ENCODE peak calls at places on chromosomes 3 and 15, in five cellular contexts. One of them, this sample, is unnamed.

GRCh38 chr3:38950585-38950984 is 101.2 kb downstream of the SCN11A start:
- DNase-seq in HFFc6: no peak
- DNase-seq in AG09319: no peak
- DNase-seq in epithelial cell of esophagus: no peak
- DNase-seq in GM13976: no peak
- DNase-seq in this sample: no peak

GRCh38 chr15:43541785-43542184 is 24.4 kb downstream of the MAP1A start:
- DNase-seq in AG09319: no peak
- DNase-seq in GM13976: no peak
- DNase-seq in HFFc6: no peak
- DNase-seq in epithelial cell of esophagus: peak
- DNase-seq in this sample: no peak

GRCh38 chr15:72334842-72335241 is 14.9 kb upstream of the CELF6 start:
- DNase-seq in GM13976: no peak
- DNase-seq in epithelial cell of esophagus: no peak
- DNase-seq in HFFc6: no peak
- DNase-seq in AG09319: no peak
- DNase-seq in this sample: no peak

GRCh38 chr15:25611603-25612002 is 172.8 kb upstream of the UBE3A start:
- DNase-seq in HFFc6: no peak
- DNase-seq in epithelial cell of esophagus: peak
- DNase-seq in GM13976: no peak
- DNase-seq in AG09319: no peak
- DNase-seq in this sample: no peak

GRCh38 chr3:184745526-184745925 is 33.7 kb upstream of the MAGEF1 start:
- DNase-seq in HFFc6: no peak
- DNase-seq in GM13976: no peak
- DNase-seq in AG09319: no peak
- DNase-seq in epithelial cell of esophagus: no peak
- DNase-seq in this sample: no peak

GRCh38 chr3:62036726-62037125 is 336.6 kb downstream of the FEZF2 start:
- DNase-seq in HFFc6: no peak
- DNase-seq in AG09319: no peak
- DNase-seq in epithelial cell of esophagus: peak
- DNase-seq in GM13976: no peak
- DNase-seq in this sample: no peak

GRCh38 chr3:67033091-67033490 is 35.0 kb downstream of the KBTBD8 start:
- DNase-seq in GM13976: no peak
- DNase-seq in HFFc6: no peak
- DNase-seq in AG09319: no peak
- DNase-seq in epithelial cell of esophagus: no peak
- DNase-seq in this sample: no peak

GRCh38 chr3:156615592-156616173 is 58.7 kb upstream of the TIPARP start:
- DNase-seq in AG09319: no peak
- DNase-seq in GM13976: no peak
- DNase-seq in epithelial cell of esophagus: peak
- DNase-seq in HFFc6: peak
- DNase-seq in this sample: no peak

GRCh38 chr3:178259703-178260102 is 276.5 kb upstream of the KCNMB2 start:
- DNase-seq in AG09319: no peak
- DNase-seq in HFFc6: no peak
- DNase-seq in GM13976: no peak
- DNase-seq in epithelial cell of esophagus: no peak
- DNase-seq in this sample: no peak

GRCh38 chr3:47423548-47424145 is 42.8 kb downstream of the PTPN23 start:
- DNase-seq in HFFc6: no peak
- DNase-seq in AG09319: no peak
- DNase-seq in GM13976: no peak
- DNase-seq in epithelial cell of esophagus: no peak
- DNase-seq in this sample: no peak

GRCh38 chr3:150740733-150741496 is 22.1 kb downstream of the SIAH2 start:
- DNase-seq in GM13976: no peak
- DNase-seq in HFFc6: no peak
- DNase-seq in epithelial cell of esophagus: no peak
- DNase-seq in AG09319: no peak
- DNase-seq in this sample: no peak

GRCh38 chr3:177431525-177432255 is 234.4 kb upstream of the TBL1XR1 start:
- DNase-seq in HFFc6: no peak
- DNase-seq in epithelial cell of esophagus: no peak
- DNase-seq in GM13976: no peak
- DNase-seq in AG09319: no peak
- DNase-seq in this sample: no peak

GRCh38 chr3:30421261-30421660 is 185.1 kb upstream of the TGFBR2 start:
- DNase-seq in epithelial cell of esophagus: peak
- DNase-seq in AG09319: peak
- DNase-seq in GM13976: no peak
- DNase-seq in HFFc6: peak
- DNase-seq in this sample: no peak

GRCh38 chr3:171190668-171191067 is 164.1 kb upstream of the SLC2A2 start:
- DNase-seq in epithelial cell of esophagus: peak
- DNase-seq in GM13976: no peak
- DNase-seq in HFFc6: peak
- DNase-seq in AG09319: no peak
- DNase-seq in this sample: no peak

GRCh38 chr15:68700395-68701123 is 120.1 kb downstream of the ANP32A start:
- DNase-seq in epithelial cell of esophagus: no peak
- DNase-seq in HFFc6: no peak
- DNase-seq in GM13976: no peak
- DNase-seq in AG09319: no peak
- DNase-seq in this sample: peak

GRCh38 chr15:20356444-20357138 is 185.0 kb downstream of the GOLGA6L6 start:
- DNase-seq in AG09319: no peak
- DNase-seq in epithelial cell of esophagus: no peak
- DNase-seq in HFFc6: no peak
- DNase-seq in GM13976: peak
- DNase-seq in this sample: no peak

GRCh38 chr3:47362704-47363103 is 18.1 kb upstream of the PTPN23 start:
- DNase-seq in epithelial cell of esophagus: no peak
- DNase-seq in HFFc6: no peak
- DNase-seq in GM13976: no peak
- DNase-seq in AG09319: no peak
- DNase-seq in this sample: no peak

GRCh38 chr3:196323723-196324122 is 5.7 kb upstream of the DYNLT2B start:
- DNase-seq in AG09319: no peak
- DNase-seq in GM13976: no peak
- DNase-seq in HFFc6: no peak
- DNase-seq in epithelial cell of esophagus: no peak
- DNase-seq in this sample: peak

GRCh38 chr3:37074178-37074577 is 80.9 kb downstream of the MLH1 start:
- DNase-seq in AG09319: no peak
- DNase-seq in epithelial cell of esophagus: peak
- DNase-seq in GM13976: no peak
- DNase-seq in HFFc6: peak
- DNase-seq in this sample: no peak

GRCh38 chr3:177545964-177546363 is 348.7 kb upstream of the TBL1XR1 start:
- DNase-seq in AG09319: peak
- DNase-seq in HFFc6: no peak
- DNase-seq in GM13976: no peak
- DNase-seq in epithelial cell of esophagus: no peak
- DNase-seq in this sample: no peak

GRCh38 chr15:70319466-70319865 is 221.7 kb upstream of the TLE3 start:
- DNase-seq in HFFc6: no peak
- DNase-seq in epithelial cell of esophagus: no peak
- DNase-seq in GM13976: peak
- DNase-seq in AG09319: no peak
- DNase-seq in this sample: no peak

GRCh38 chr3:46628980-46629379 is 16.7 kb downstream of the FAM240A start:
- DNase-seq in epithelial cell of esophagus: no peak
- DNase-seq in GM13976: no peak
- DNase-seq in AG09319: no peak
- DNase-seq in HFFc6: no peak
- DNase-seq in this sample: no peak

GRCh38 chr3:35709691-35710090 is 70.4 kb downstream of the ARPP21 start:
- DNase-seq in GM13976: no peak
- DNase-seq in HFFc6: no peak
- DNase-seq in AG09319: no peak
- DNase-seq in epithelial cell of esophagus: no peak
- DNase-seq in this sample: no peak

GRCh38 chr3:151460774-151461450 is at the start of gene IGSF10:
- DNase-seq in GM13976: peak
- DNase-seq in HFFc6: no peak
- DNase-seq in epithelial cell of esophagus: no peak
- DNase-seq in AG09319: no peak
- DNase-seq in this sample: peak

GRCh38 chr3:53845103-53845880 is 927 bp downstream of the CHDH start:
- DNase-seq in AG09319: peak
- DNase-seq in HFFc6: no peak
- DNase-seq in epithelial cell of esophagus: peak
- DNase-seq in GM13976: peak
- DNase-seq in this sample: no peak

GRCh38 chr3:188283347-188283746 is 129.4 kb downstream of the LPP start:
- DNase-seq in HFFc6: no peak
- DNase-seq in AG09319: no peak
- DNase-seq in epithelial cell of esophagus: peak
- DNase-seq in GM13976: no peak
- DNase-seq in this sample: no peak

GRCh38 chr3:172461530-172462138 is 13.4 kb upstream of the GHSR start:
- DNase-seq in AG09319: no peak
- DNase-seq in HFFc6: peak
- DNase-seq in GM13976: peak
- DNase-seq in epithelial cell of esophagus: peak
- DNase-seq in this sample: no peak

GRCh38 chr3:13544293-13544831 is 4.6 kb upstream of the FBLN2 start:
- DNase-seq in HFFc6: peak
- DNase-seq in GM13976: no peak
- DNase-seq in AG09319: peak
- DNase-seq in epithelial cell of esophagus: peak
- DNase-seq in this sample: no peak

GRCh38 chr3:101946906-101947305 is 97.6 kb downstream of the NFKBIZ start:
- DNase-seq in GM13976: no peak
- DNase-seq in HFFc6: no peak
- DNase-seq in AG09319: no peak
- DNase-seq in epithelial cell of esophagus: no peak
- DNase-seq in this sample: no peak
- TF ChIP-seq CTCF in GM13976: no peak
- TF ChIP-seq CTCF in HFFc6: no peak
- TF ChIP-seq CTCF in AG09319: no peak
- TF ChIP-seq CTCF in epithelial cell of esophagus: no peak
- TF ChIP-seq CTCF in this sample: no peak

DNA sequence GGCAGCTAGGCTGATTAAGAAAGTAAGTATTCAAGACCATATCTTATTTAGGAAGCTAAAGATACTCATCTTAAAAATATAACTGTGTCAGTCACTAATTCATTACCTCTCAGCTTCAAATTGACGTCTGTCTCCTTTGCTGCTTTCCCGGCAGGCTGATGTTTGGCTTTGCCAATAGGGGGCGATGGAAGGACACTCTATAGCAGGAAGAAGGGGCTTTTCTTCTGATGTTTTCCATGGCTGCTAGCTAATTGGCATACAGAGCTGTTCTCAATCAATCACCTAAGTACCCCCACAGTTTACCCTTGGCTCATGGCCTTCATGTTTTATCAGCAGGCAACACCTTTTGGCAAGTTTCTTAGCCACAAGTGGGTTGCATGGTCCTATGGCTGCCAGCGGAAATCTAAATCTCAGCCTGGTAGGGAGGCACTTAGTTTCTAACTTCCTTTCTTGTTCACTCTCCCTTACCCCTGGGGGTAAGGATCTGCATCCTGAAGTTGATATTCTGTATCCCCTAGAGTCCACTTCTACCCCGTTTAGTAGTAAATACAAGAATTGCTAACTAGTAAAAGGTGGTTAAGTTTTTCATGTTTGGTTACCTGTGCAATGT is 45.0 kb downstream of the ESYT3 start:
- DNase-seq in AG09319: peak
- DNase-seq in HFFc6: peak
- DNase-seq in GM13976: peak
- DNase-seq in epithelial cell of esophagus: peak
- DNase-seq in this sample: peak
- TF ChIP-seq CTCF in AG09319: peak
- TF ChIP-seq CTCF in HFFc6: peak
- TF ChIP-seq CTCF in GM13976: peak
- TF ChIP-seq CTCF in epithelial cell of esophagus: peak
- TF ChIP-seq CTCF in this sample: peak

GRCh38 chr15:87031545-87032230 is 952.0 kb downstream of the AGBL1 start:
- DNase-seq in HFFc6: no peak
- DNase-seq in GM13976: no peak
- DNase-seq in epithelial cell of esophagus: peak
- DNase-seq in AG09319: no peak
- DNase-seq in this sample: no peak

GRCh38 chr15:87038404-87038803 is 958.7 kb downstream of the AGBL1 start:
- DNase-seq in AG09319: no peak
- DNase-seq in HFFc6: no peak
- DNase-seq in GM13976: no peak
- DNase-seq in epithelial cell of esophagus: no peak
- DNase-seq in this sample: no peak

GRCh38 chr15:87034886-87035285 is 955.2 kb downstream of the AGBL1 start:
- DNase-seq in HFFc6: no peak
- DNase-seq in epithelial cell of esophagus: no peak
- DNase-seq in AG09319: no peak
- DNase-seq in GM13976: no peak
- DNase-seq in this sample: no peak

GRCh38 chr15:87032291-87032690 is 952.6 kb downstream of the AGBL1 start:
- DNase-seq in GM13976: no peak
- DNase-seq in HFFc6: no peak
- DNase-seq in AG09319: no peak
- DNase-seq in epithelial cell of esophagus: peak
- DNase-seq in this sample: no peak

DNA sequence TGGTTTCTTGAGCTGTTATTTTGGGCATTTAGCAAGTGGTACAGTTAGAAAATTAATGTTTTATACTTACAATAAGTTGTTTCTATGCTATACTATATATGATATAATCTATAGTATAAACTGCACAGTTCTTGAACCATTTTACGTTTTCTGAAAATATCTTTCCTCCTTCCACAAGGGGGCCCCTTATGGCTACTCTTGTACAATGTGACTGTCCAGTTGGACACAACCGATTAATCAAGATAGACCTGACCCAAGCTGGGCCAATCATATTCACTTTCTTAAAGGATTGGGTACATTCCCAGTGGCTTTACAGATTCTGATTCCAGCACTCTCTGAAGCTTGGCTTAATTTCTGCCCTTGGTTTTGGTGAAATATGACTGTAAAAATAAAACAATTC is 953.4 kb downstream of the AGBL1 start:
- DNase-seq in GM13976: no peak
- DNase-seq in epithelial cell of esophagus: no peak
- DNase-seq in AG09319: no peak
- DNase-seq in HFFc6: peak
- DNase-seq in this sample: no peak
- TF ChIP-seq CTCF in GM13976: no peak
- TF ChIP-seq CTCF in epithelial cell of esophagus: no peak
- TF ChIP-seq CTCF in AG09319: no peak
- TF ChIP-seq CTCF in HFFc6: peak
- TF ChIP-seq CTCF in this sample: peak

GRCh38 chr3:146243559-146243958 is 7.3 kb downstream of the PLSCR4 start:
- DNase-seq in GM13976: no peak
- DNase-seq in AG09319: no peak
- DNase-seq in epithelial cell of esophagus: no peak
- DNase-seq in HFFc6: no peak
- DNase-seq in this sample: no peak
- TF ChIP-seq CTCF in GM13976: no peak
- TF ChIP-seq CTCF in AG09319: no peak
- TF ChIP-seq CTCF in epithelial cell of esophagus: no peak
- TF ChIP-seq CTCF in HFFc6: no peak
- TF ChIP-seq CTCF in this sample: no peak

GRCh38 chr3:140216249-140216648 is 281.3 kb downstream of the CLSTN2 start:
- DNase-seq in HFFc6: no peak
- DNase-seq in GM13976: peak
- DNase-seq in AG09319: no peak
- DNase-seq in epithelial cell of esophagus: peak
- DNase-seq in this sample: no peak
- TF ChIP-seq CTCF in HFFc6: peak
- TF ChIP-seq CTCF in GM13976: no peak
- TF ChIP-seq CTCF in AG09319: peak
- TF ChIP-seq CTCF in epithelial cell of esophagus: peak
- TF ChIP-seq CTCF in this sample: peak

GRCh38 chr15:55993804-55994539 is 560 bp upstream of the NEDD4 start:
- DNase-seq in GM13976: peak
- DNase-seq in HFFc6: peak
- DNase-seq in epithelial cell of esophagus: peak
- DNase-seq in AG09319: no peak
- DNase-seq in this sample: no peak
- TF ChIP-seq CTCF in GM13976: no peak
- TF ChIP-seq CTCF in HFFc6: peak
- TF ChIP-seq CTCF in epithelial cell of esophagus: no peak
- TF ChIP-seq CTCF in AG09319: peak
- TF ChIP-seq CTCF in this sample: peak

This sample was measured in neural crest cell.